ENCODE peak calls at places on chromosomes 2 and 18, in ten cellular contexts. C is dermis blood vessel endothelial cell, G is sciatic nerve, M is ureter, U is K562, I is mammary epithelial cell, K is EL, E is NCI-H1930, S is EH, L is NCI-H82. Q is an unnamed sample.
A peak's percentile ranks its signal among the peaks of the same experiment; 100 is the strongest.

GRCh38 chr2:81196933-81197628 is 892.5 kb upstream of the LRRTM1 start:
- DNase-seq in M (no peak), L (no peak), I (no peak), K (no peak), G (no peak), C (no peak), U (no peak), E (no peak), S (no peak), Q (no peak)

GRCh38 chr2:120175000-120175581 is 48.1 kb downstream of the TMEM185B start:
- DNase-seq in K (peak; percentile 66), S (peak; percentile 70), L (peak; percentile 77), E (peak; percentile 39), C (peak; percentile 84), U (peak; percentile 68), I (peak; percentile 47), G (no peak), M (no peak), Q (peak; percentile 84)

GRCh38 chr2:173550143-173550542 is 195.5 kb downstream of the CDCA7 start:
- DNase-seq in L (no peak), I (no peak), E (no peak), U (no peak), K (peak; percentile 80), C (no peak), M (no peak), S (peak; percentile 91), G (no peak), Q (peak; percentile 63)

GRCh38 chr2:11248-11941 is 34.9 kb downstream of the FAM110C start:
- DNase-seq in K (no peak), G (peak; percentile 75), E (peak; percentile 87), C (peak; percentile 64), L (no peak), S (no peak), U (peak; percentile 59), M (no peak), I (no peak), Q (peak; percentile 28)

GRCh38 chr2:225192869-225193268 is 150.6 kb upstream of the DOCK10 start:
- DNase-seq in K (peak; percentile 67), E (no peak), S (peak; percentile 49), C (no peak), L (no peak), U (no peak), I (no peak), M (no peak), G (no peak), Q (peak; percentile 58)

GRCh38 chr2:9288233-9288632 is 81.6 kb downstream of the ASAP2 start:
- DNase-seq in G (no peak), E (no peak), K (peak; percentile 98), S (peak; percentile 97), U (no peak), M (no peak), L (no peak), C (peak; percentile 32), I (peak; percentile 95), Q (peak; percentile 69)

GRCh38 chr2:28612131-28612812 is 116.4 kb downstream of the PLB1 start:
- DNase-seq in G (no peak), U (no peak), C (no peak), L (no peak), I (peak; percentile 28), E (no peak), K (no peak), M (no peak), S (no peak), Q (no peak)

GRCh38 chr2:118669639-118670038 is 177.8 kb downstream of the EN1 start:
- DNase-seq in E (no peak), S (peak; percentile 50), U (no peak), C (no peak), I (no peak), K (no peak), M (no peak), L (no peak), G (no peak), Q (no peak)

GRCh38 chr2:207148025-207148424 is 17.7 kb downstream of the KLF7 start:
- DNase-seq in I (no peak), C (peak; percentile 50), E (no peak), G (no peak), K (peak; percentile 78), U (no peak), L (no peak), S (peak; percentile 87), M (no peak), Q (peak; percentile 54)

GRCh38 chr18:48328473-48329205 is 80.5 kb downstream of the ZBTB7C start:
- DNase-seq in L (no peak), M (no peak), E (no peak), S (peak; percentile 68), U (no peak), G (no peak), I (peak; percentile 72), K (peak; percentile 79), C (no peak), Q (peak; percentile 6)

Q was measured in PC-3.